ENCODE peak calls at places on chromosome 17, in nine cellular contexts. H is thoracic aorta, K is BE2C, M is body of pancreas, S is tibial artery, L is ascending aorta, V is RWPE2, A is uterus, B is dorsolateral prefrontal cortex. T is an unnamed sample.

GRCh38 chr17:68328676-68329075 is 37.4 kb downstream of the ARSG start:
- DNase-seq in H (no peak), K (no peak), M (no peak), S (no peak), L (no peak), V (no peak), A (no peak), B (no peak), T (no peak)

GRCh38 chr17:1638624-1639300 is 6.8 kb downstream of the SCARF1 start:
- DNase-seq in H (no peak), K (no peak), M (no peak), S (no peak), L (no peak), V (no peak), A (no peak), B (no peak), T (no peak)

GRCh38 chr17:62763891-62764600 is 44.1 kb downstream of the MARCHF10 start:
- DNase-seq in H (no peak), K (no peak), M (no peak), S (no peak), L (no peak), V (no peak), A (no peak), B (no peak), T (no peak)

GRCh38 chr17:22138861-22139469 is 446.6 kb downstream of the KCNJ18 start:
- DNase-seq in H (no peak), K (no peak), M (no peak), S (no peak), L (no peak), V (no peak), A (no peak), B (no peak), T (no peak)

GRCh38 chr17:34979650-34980352 is 511 bp upstream of the LIG3 start:
- DNase-seq in H (no peak), K (no peak), M (no peak), S (no peak), L (no peak), V (no peak), A (no peak), B (no peak), T (no peak)

GRCh38 chr17:78885956-78886355 is 17.0 kb downstream of the CEP295NL start:
- DNase-seq in H (no peak), K (no peak), M (no peak), S (no peak), L (no peak), V (no peak), A (no peak), B (no peak), T (no peak)

GRCh38 chr17:6454495-6455320 is 10.5 kb downstream of the PIMREG start:
- DNase-seq in H (no peak), K (no peak), M (no peak), S (no peak), L (no peak), V (no peak), A (no peak), B (peak), T (no peak)

GRCh38 chr17:81419333-81419885 is 24.2 kb downstream of the BAHCC1 start:
- DNase-seq in H (peak), K (peak), M (peak), S (peak), L (peak), V (peak), A (peak), B (peak), T (peak)

GRCh38 chr17:36858119-36859002 is 78.9 kb upstream of the LHX1 start:
- DNase-seq in H (no peak), K (no peak), M (no peak), S (no peak), L (no peak), V (no peak), A (no peak), B (no peak), T (no peak)

GRCh38 chr17:31319253-31319661 is 2.2 kb downstream of the EVI2A start:
- DNase-seq in H (no peak), K (no peak), M (no peak), S (no peak), L (no peak), V (no peak), A (no peak), B (no peak), T (no peak)

GRCh38 chr17:42750730-42751356 is 6.0 kb upstream of the EZH1 start:
- DNase-seq in H (no peak), K (no peak), M (no peak), S (no peak), L (no peak), V (no peak), A (no peak), B (no peak), T (no peak)

GRCh38 chr17:71460943-71461342 is 659.9 kb upstream of the SOX9 start:
- DNase-seq in H (no peak), K (peak), M (peak), S (peak), L (no peak), V (no peak), A (no peak), B (no peak), T (peak)

GRCh38 chr17:76911299-76912007 is 43.2 kb downstream of the MGAT5B start:
- DNase-seq in H (no peak), K (peak), M (no peak), S (no peak), L (no peak), V (no peak), A (no peak), B (no peak), T (no peak)

GRCh38 chr17:44536090-44536960 is 21.0 kb upstream of the FZD2 start:
- DNase-seq in H (no peak), K (no peak), M (no peak), S (no peak), L (no peak), V (no peak), A (no peak), B (no peak), T (no peak)

GRCh38 chr17:66299721-66300120 is 2.7 kb upstream of the PRKCA start:
- DNase-seq in H (no peak), K (no peak), M (no peak), S (no peak), L (no peak), V (no peak), A (no peak), B (no peak), T (no peak)
- H3K4me3 ChIP-seq in H (no peak), K (no peak), M (no peak), S (no peak), L (no peak), V (no peak), A (no peak), B (no peak), T (no peak)

DNA sequence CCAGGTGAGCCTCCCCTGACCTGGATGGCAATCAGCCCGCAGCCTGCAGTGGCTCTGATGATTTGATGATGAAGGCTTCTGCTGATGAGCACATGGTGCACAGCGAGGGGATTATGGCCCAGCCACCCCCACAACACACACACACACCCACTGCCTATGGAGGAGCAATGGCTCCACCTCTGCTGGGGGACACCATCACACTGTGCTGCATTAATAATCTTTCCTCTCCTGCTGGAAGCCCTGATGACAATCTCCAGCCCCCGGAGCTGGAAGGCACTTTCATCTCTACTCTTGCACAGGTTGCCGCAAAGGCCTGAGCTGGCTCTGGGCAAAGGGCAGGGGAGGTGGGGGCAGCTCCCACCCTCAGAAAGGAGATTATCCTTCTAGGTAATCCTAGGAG is 79.9 kb downstream of the PLXDC1 start:
- DNase-seq in H (no peak), K (no peak), M (no peak), S (no peak), L (no peak), V (no peak), A (no peak), B (no peak), T (no peak)
- TF ChIP-seq CTCF in H (no peak), K (no peak), M (no peak), S (no peak), L (no peak), V (no peak), A (no peak), B (no peak), T (no peak)

GRCh38 chr17:75842963-75843576 is 1.1 kb downstream of the UNC13D start:
- DNase-seq in H (no peak), K (no peak), M (no peak), S (no peak), L (no peak), V (no peak), A (no peak), B (no peak), T (no peak)

GRCh38 chr17:75845933-75846700 is 1.9 kb upstream of the UNC13D start:
- DNase-seq in H (no peak), K (no peak), M (peak), S (no peak), L (no peak), V (no peak), A (no peak), B (no peak), T (no peak)

GRCh38 chr17:75845058-75845711 is 981 bp upstream of the UNC13D start:
- DNase-seq in H (peak), K (peak), M (peak), S (peak), L (peak), V (peak), A (peak), B (peak), T (no peak)

GRCh38 chr17:75843577-75844529 is at the start of gene UNC13D:
- DNase-seq in H (no peak), K (peak), M (peak), S (no peak), L (peak), V (peak), A (no peak), B (no peak), T (no peak)

DNA sequence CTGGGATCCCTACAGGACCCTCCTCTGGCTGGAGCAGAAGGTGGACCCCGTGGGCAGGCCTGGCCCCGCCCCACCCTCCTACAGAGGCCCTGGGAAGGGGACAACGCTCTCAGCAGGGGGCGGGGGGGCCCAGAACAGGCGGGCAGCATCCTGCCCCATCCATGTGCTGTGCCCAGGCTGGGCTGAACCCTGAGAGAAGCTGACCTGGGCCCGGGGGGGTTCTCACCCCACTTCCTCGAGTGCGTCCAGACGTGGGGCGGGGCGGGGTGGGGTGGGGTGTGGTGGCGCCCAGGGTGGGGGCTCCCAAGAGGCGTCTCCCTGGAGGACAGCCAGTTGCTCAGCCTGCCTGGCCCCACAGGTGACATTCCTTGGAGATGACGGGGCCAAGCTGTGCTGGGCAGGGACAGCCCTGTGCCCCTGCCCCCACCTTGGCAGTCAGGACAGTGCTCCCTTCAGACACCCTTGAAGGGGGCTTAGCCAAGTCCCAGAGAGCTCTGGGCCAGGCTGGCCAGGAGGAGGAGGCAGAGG is 390 bp upstream of the UNC13D start:
- DNase-seq in H (no peak), K (no peak), M (peak), S (no peak), L (no peak), V (peak), A (no peak), B (no peak), T (no peak)
- H3K4me3 ChIP-seq in H (peak), K (no peak), M (no peak), S (peak), L (peak), V (no peak), A (no peak), B (no peak), T (no peak)

GRCh38 chr17:79915850-79916430 is 76.7 kb upstream of the CBX4 start:
- DNase-seq in H (no peak), K (no peak), M (peak), S (no peak), L (no peak), V (peak), A (no peak), B (no peak), T (no peak)
- TF ChIP-seq CTCF in H (no peak), K (peak), M (peak), S (no peak), L (no peak), V (peak), A (no peak), B (peak), T (peak)

DNA sequence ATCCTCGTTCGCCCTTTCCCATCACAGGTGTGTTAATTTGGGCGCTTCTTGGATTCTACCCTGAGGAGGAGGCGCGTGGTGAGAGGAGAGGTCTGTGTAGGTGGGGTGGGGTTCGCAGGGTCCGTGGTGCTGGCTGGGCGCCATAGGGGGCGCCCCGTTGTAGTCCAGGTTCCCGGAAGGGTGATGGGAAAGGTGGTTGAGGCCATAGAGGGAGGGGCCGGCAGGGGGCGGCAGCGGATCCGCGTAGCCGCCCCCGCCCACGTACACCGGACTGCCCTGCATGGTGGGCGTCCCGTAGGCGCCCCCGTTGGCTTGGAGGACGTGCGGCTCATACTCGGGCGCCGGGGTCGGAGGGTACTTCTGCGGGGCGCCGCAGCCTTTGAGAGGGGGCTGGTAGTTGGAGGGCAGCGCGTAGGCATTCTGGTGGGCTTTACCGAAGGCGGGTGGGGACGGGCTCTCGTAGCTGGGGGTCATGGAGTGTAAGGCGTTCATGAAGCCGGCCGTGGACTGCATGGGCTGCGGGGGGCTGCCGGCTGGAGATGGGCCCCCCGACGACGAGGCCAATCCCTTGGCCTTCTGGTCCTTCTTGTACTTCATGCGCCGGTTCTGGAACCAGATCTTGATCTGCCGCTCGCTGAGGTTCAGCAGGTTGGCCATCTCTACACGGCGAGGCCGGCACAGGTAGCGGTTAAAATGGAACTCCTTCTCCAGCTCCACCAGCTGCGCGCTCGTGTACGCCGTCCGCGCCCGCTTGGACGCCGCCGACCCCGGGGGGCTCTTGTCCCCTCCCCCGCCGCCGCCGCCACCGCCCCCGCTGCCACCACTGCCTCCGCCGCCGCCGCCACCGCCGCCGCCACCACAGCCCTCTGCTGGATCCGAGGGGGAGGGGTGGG is 5.7 kb upstream of the HOXB2 start:
- DNase-seq in H (no peak), K (no peak), M (no peak), S (no peak), L (peak), V (no peak), A (no peak), B (no peak), T (no peak)
- H3K4me3 ChIP-seq in H (no peak), K (no peak), M (no peak), S (no peak), L (no peak), V (no peak), A (no peak), B (no peak), T (peak)

T was measured in astrocyte of the cerebellum.